ENCODE peak calls at places on chromosomes 5 and 9, in seven cellular contexts. L is lower lobe of right lung, M is fibroblast of pulmonary artery, Y is psoas muscle, C is nephron progenitor cell, X is progenitor cell of endocrine pancreas, K is A673. T is an unnamed sample.

GRCh38 chr5:62326302-62326701 is 20.3 kb downstream of the KIF2A start:
- DNase-seq in L (no peak), M (no peak), Y (no peak), C (no peak), X (no peak), K (no peak), T (no peak)

GRCh38 chr5:56440871-56441740 is 208.0 kb upstream of the ANKRD55 start:
- DNase-seq in L (no peak), M (peak), Y (no peak), C (no peak), X (no peak), K (no peak), T (peak)

GRCh38 chr9:75389096-75389495 is 300.8 kb downstream of the OSTF1 start:
- DNase-seq in L (no peak), M (no peak), Y (no peak), C (no peak), X (no peak), K (no peak), T (no peak)

GRCh38 chr9:100111235-100111634 is 12.2 kb downstream of the INVS start:
- DNase-seq in L (peak), M (peak), Y (peak), C (no peak), X (no peak), K (peak), T (peak)

GRCh38 chr5:132839426-132840301 is 9.2 kb upstream of the SHROOM1 start:
- DNase-seq in L (no peak), M (peak), Y (no peak), C (no peak), X (no peak), K (no peak), T (peak)

GRCh38 chr9:114677418-114677817 is 4.6 kb downstream of the TEX48 start:
- DNase-seq in L (no peak), M (peak), Y (no peak), C (no peak), X (no peak), K (peak), T (peak)

GRCh38 chr9:133807037-133807436 is 68.9 kb upstream of the SARDH start:
- DNase-seq in L (no peak), M (no peak), Y (no peak), C (no peak), X (no peak), K (no peak), T (no peak)

GRCh38 chr5:62340979-62341378 is 35.0 kb downstream of the KIF2A start:
- DNase-seq in L (no peak), M (no peak), Y (no peak), C (no peak), X (no peak), K (no peak), T (no peak)

GRCh38 chr5:175867587-175868347 is 3.6 kb upstream of the CPLX2 start:
- DNase-seq in L (no peak), M (no peak), Y (no peak), C (no peak), X (no peak), K (peak), T (peak)

GRCh38 chr9:36074870-36075532 is 38.3 kb downstream of the RECK start:
- DNase-seq in L (peak), M (peak), Y (peak), C (no peak), X (no peak), K (peak), T (peak)

GRCh38 chr5:140324834-140325195 is 21.6 kb downstream of the HBEGF start:
- DNase-seq in L (no peak), M (peak), Y (no peak), C (no peak), X (no peak), K (no peak), T (peak)

GRCh38 chr5:29879401-29879800 is 1314.1 kb upstream of the CDH6 start:
- DNase-seq in L (no peak), M (no peak), Y (no peak), C (no peak), X (no peak), K (no peak), T (no peak)

GRCh38 chr5:13660072-13660471 is 284.4 kb downstream of the DNAH5 start:
- DNase-seq in L (no peak), M (peak), Y (no peak), C (no peak), X (no peak), K (no peak), T (peak)

DNA sequence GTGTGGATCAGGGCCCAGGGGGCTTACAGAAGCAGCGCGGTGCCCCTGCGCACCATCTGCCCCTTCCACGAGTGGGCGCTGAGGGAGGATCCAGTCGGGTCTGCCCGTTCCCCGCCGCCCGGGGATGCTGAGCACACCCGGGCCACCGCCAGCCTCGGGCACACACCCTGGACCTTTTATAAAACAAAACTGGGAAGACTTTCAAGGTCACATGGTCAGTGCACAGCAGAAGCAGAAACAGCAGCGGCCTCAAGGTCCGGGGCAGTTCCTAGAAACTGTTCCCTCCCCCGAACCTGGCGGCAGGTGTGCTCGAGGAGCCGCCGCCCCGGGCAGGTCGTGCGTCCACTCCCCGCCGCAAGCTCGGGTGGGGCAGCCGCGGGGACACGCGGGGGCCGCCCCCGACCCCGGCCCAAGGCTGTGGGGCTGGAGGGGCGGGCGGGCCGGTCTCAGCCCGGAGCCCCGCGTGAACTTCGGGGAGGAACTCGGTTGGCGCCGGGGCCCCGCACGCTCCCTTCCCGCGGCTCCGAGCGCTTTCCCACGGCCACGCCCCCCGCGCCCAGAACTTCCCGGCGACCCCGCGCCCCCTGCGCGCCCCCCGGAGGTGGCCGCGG is 619 bp upstream of the PPP1R26 start:
- DNase-seq in L (peak), M (peak), Y (no peak), C (peak), X (peak), K (peak), T (no peak)
- TF ChIP-seq CTCF in L (peak), M (peak), Y (no peak), C (no peak), X (peak), K (peak), T (peak)

GRCh38 chr5:159508344-159508743 is 178.1 kb upstream of the IL12B start:
- DNase-seq in L (no peak), M (peak), Y (no peak), C (no peak), X (no peak), K (no peak), T (no peak)

GRCh38 chr5:159511570-159511969 is 181.3 kb upstream of the IL12B start:
- DNase-seq in L (no peak), M (no peak), Y (no peak), C (no peak), X (no peak), K (no peak), T (peak)

GRCh38 chr5:159507661-159508060 is 177.4 kb upstream of the IL12B start:
- DNase-seq in L (no peak), M (no peak), Y (no peak), C (no peak), X (no peak), K (no peak), T (no peak)

GRCh38 chr5:159509002-159509660 is 178.8 kb upstream of the IL12B start:
- DNase-seq in L (no peak), M (no peak), Y (no peak), C (no peak), X (no peak), K (no peak), T (no peak)

GRCh38 chr5:159510282-159510681 is 180.0 kb upstream of the IL12B start:
- DNase-seq in L (peak), M (peak), Y (peak), C (peak), X (peak), K (no peak), T (peak)
- TF ChIP-seq CTCF in L (no peak), M (no peak), Y (no peak), C (no peak), X (no peak), K (no peak), T (peak)

GRCh38 chr5:137498301-137498735 is 808 bp downstream of the SPOCK1 start:
- DNase-seq in L (no peak), M (peak), Y (peak), C (peak), X (peak), K (no peak), T (peak)
- TF ChIP-seq CTCF in L (no peak), M (no peak), Y (no peak), C (no peak), X (no peak), K (no peak), T (no peak)

GRCh38 chr5:91076138-91076537 is 307.0 kb downstream of the ARRDC3 start:
- DNase-seq in L (no peak), M (no peak), Y (no peak), C (no peak), X (no peak), K (no peak), T (peak)

GRCh38 chr5:91074615-91075014 is 308.5 kb downstream of the ARRDC3 start:
- DNase-seq in L (no peak), M (peak), Y (no peak), C (no peak), X (no peak), K (peak), T (peak)

GRCh38 chr5:91077623-91078022 is 305.5 kb downstream of the ARRDC3 start:
- DNase-seq in L (no peak), M (no peak), Y (no peak), C (no peak), X (no peak), K (no peak), T (no peak)

GRCh38 chr5:91079037-91079436 is 304.1 kb downstream of the ARRDC3 start:
- DNase-seq in L (no peak), M (peak), Y (no peak), C (no peak), X (no peak), K (no peak), T (no peak)
- TF ChIP-seq CTCF in L (no peak), M (no peak), Y (no peak), C (no peak), X (no peak), K (no peak), T (no peak)

GRCh38 chr5:173281910-173282309 is 46.3 kb downstream of the STC2 start:
- DNase-seq in L (no peak), M (peak), Y (no peak), C (no peak), X (no peak), K (peak), T (no peak)
- TF ChIP-seq CTCF in L (no peak), M (peak), Y (no peak), C (peak), X (peak), K (peak), T (peak)

GRCh38 chr5:180494510-180495181 is 467 bp downstream of the CNOT6 start:
- DNase-seq in L (peak), M (no peak), Y (peak), C (peak), X (peak), K (peak), T (peak)
- TF ChIP-seq CTCF in L (no peak), M (no peak), Y (no peak), C (no peak), X (peak), K (peak), T (peak)

GRCh38 chr9:32706004-32706749 is 70.7 kb upstream of the TAF1L start:
- DNase-seq in L (no peak), M (peak), Y (no peak), C (no peak), X (no peak), K (no peak), T (no peak)
- TF ChIP-seq CTCF in L (no peak), M (no peak), Y (no peak), C (no peak), X (no peak), K (no peak), T (no peak)

GRCh38 chr5:32692066-32692746 is 18.9 kb upstream of the NPR3 start:
- DNase-seq in L (no peak), M (peak), Y (no peak), C (no peak), X (no peak), K (no peak), T (peak)

GRCh38 chr5:32687167-32687831 is 23.8 kb upstream of the NPR3 start:
- DNase-seq in L (no peak), M (peak), Y (no peak), C (no peak), X (no peak), K (peak), T (no peak)

GRCh38 chr5:32684261-32684660 is 26.9 kb upstream of the NPR3 start:
- DNase-seq in L (no peak), M (no peak), Y (no peak), C (no peak), X (no peak), K (no peak), T (no peak)

GRCh38 chr5:32690153-32690552 is 21.0 kb upstream of the NPR3 start:
- DNase-seq in L (no peak), M (no peak), Y (no peak), C (no peak), X (no peak), K (peak), T (no peak)
- TF ChIP-seq CTCF in L (no peak), M (peak), Y (peak), C (no peak), X (no peak), K (peak), T (peak)